ENCODE peak calls at places on chromosome 9, in four cellular contexts. Q is HCT116, K is tibial nerve, S is IMR-90. T is an unnamed sample.

GRCh38 chr9:106772523-106773290 is 90.3 kb upstream of the ZNF462 start:
- DNase-seq in Q (no peak), K (no peak), S (no peak), T (no peak)

GRCh38 chr9:135958485-135958884 is 2.7 kb downstream of the UBAC1 start:
- DNase-seq in Q (no peak), K (no peak), S (no peak), T (no peak)

GRCh38 chr9:125255781-125256391 is 5.7 kb upstream of the GAPVD1 start:
- DNase-seq in Q (no peak), K (no peak), S (no peak), T (no peak)

GRCh38 chr9:89165880-89166279 is 12.7 kb downstream of the SHC3 start:
- DNase-seq in Q (no peak), K (no peak), S (no peak), T (no peak)

GRCh38 chr9:4489562-4489918 is 728 bp upstream of the SLC1A1 start:
- DNase-seq in Q (no peak), K (peak), S (no peak), T (no peak)

GRCh38 chr9:16023466-16023865 is 470.6 kb downstream of the CCDC171 start:
- DNase-seq in Q (no peak), K (no peak), S (peak), T (no peak)

GRCh38 chr9:38117646-38118045 is 48.6 kb upstream of the SHB start:
- DNase-seq in Q (no peak), K (no peak), S (no peak), T (peak)

GRCh38 chr9:133063159-133063499 is 1.3 kb downstream of the CEL start:
- DNase-seq in Q (no peak), K (no peak), S (no peak), T (no peak)

GRCh38 chr9:71025728-71026127 is 95.7 kb downstream of the TRPM3 start:
- DNase-seq in Q (no peak), K (no peak), S (no peak), T (no peak)

GRCh38 chr9:133487331-133487725 is 8.4 kb upstream of the SLC2A6 start:
- DNase-seq in Q (no peak), K (no peak), S (no peak), T (no peak)

GRCh38 chr9:91495450-91495849 is 71.8 kb upstream of the NFIL3 start:
- DNase-seq in Q (no peak), K (no peak), S (peak), T (no peak)

GRCh38 chr9:14018061-14018460 is 295.9 kb downstream of the NFIB start:
- DNase-seq in Q (no peak), K (no peak), S (peak), T (peak)

GRCh38 chr9:111023090-111023489 is 15.2 kb downstream of the LPAR1 start:
- DNase-seq in Q (no peak), K (no peak), S (no peak), T (no peak)

GRCh38 chr9:94973491-94973941 is 247.0 kb downstream of the AOPEP start:
- DNase-seq in Q (no peak), K (no peak), S (peak), T (no peak)

GRCh38 chr9:17005085-17005484 is 129.8 kb upstream of the CNTLN start:
- DNase-seq in Q (no peak), K (no peak), S (peak), T (no peak)

GRCh38 chr9:16532681-16533450 is 337.6 kb downstream of the BNC2 start:
- DNase-seq in Q (no peak), K (no peak), S (peak), T (no peak)

GRCh38 chr9:109519366-109519765 is 21.3 kb upstream of the PTPN3 start:
- DNase-seq in Q (no peak), K (no peak), S (no peak), T (no peak)

GRCh38 chr9:2229109-2229733 is 214.1 kb downstream of the SMARCA2 start:
- DNase-seq in Q (no peak), K (no peak), S (no peak), T (no peak)

GRCh38 chr9:10134266-10134665 is 478.5 kb downstream of the PTPRD start:
- DNase-seq in Q (no peak), K (no peak), S (no peak), T (no peak)

GRCh38 chr9:127785023-127785932 is 556 bp upstream of the CDK9 start:
- DNase-seq in Q (peak), K (peak), S (peak), T (peak)

GRCh38 chr9:132224645-132225044 is 62.8 kb downstream of the NTNG2 start:
- DNase-seq in Q (no peak), K (no peak), S (no peak), T (no peak)

GRCh38 chr9:87800456-87800855 is 74.5 kb downstream of the CTSL start:
- DNase-seq in Q (no peak), K (no peak), S (no peak), T (no peak)

GRCh38 chr9:91047993-91048607 is 246.5 kb downstream of the SYK start:
- DNase-seq in Q (no peak), K (no peak), S (peak), T (no peak)

GRCh38 chr9:133301253-133302230 is 26.5 kb upstream of the ABO start:
- DNase-seq in Q (no peak), K (no peak), S (no peak), T (no peak)

GRCh38 chr9:70382046-70382708 is 32.3 kb downstream of the KLF9 start:
- DNase-seq in Q (no peak), K (no peak), S (no peak), T (no peak)

GRCh38 chr9:69134412-69134811 is 39.7 kb upstream of the TJP2 start:
- DNase-seq in Q (no peak), K (no peak), S (no peak), T (no peak)

GRCh38 chr9:126327016-126327749 is 554 bp downstream of the MVB12B start:
- DNase-seq in Q (no peak), K (no peak), S (no peak), T (peak)

GRCh38 chr9:103999375-104000062 is 94.6 kb upstream of the SMC2 start:
- DNase-seq in Q (no peak), K (no peak), S (no peak), T (peak)

GRCh38 chr9:116460026-116460425 is 227.1 kb upstream of the TRIM32 start:
- DNase-seq in Q (no peak), K (no peak), S (no peak), T (no peak)

GRCh38 chr9:36401179-36401740 is 1.2 kb upstream of the RNF38 start:
- DNase-seq in Q (peak), K (no peak), S (peak), T (no peak)

GRCh38 chr9:36401897-36402480 is 1.9 kb upstream of the RNF38 start:
- DNase-seq in Q (no peak), K (no peak), S (no peak), T (no peak)

GRCh38 chr9:36399980-36400331 is at the start of gene RNF38:
- DNase-seq in Q (no peak), K (no peak), S (no peak), T (no peak)

GRCh38 chr9:36398745-36399144 is 1.3 kb downstream of the RNF38 start:
- DNase-seq in Q (no peak), K (no peak), S (peak), T (no peak)

GRCh38 chr9:36400332-36401178 is 486 bp upstream of the RNF38 start:
- DNase-seq in Q (peak), K (peak), S (peak), T (peak)
- TF ChIP-seq POLR2A in Q (peak), K (no peak), S (no peak), T (no peak)

GRCh38 chr9:31700252-31701045 is 684.0 kb upstream of the ACO1 start:
- DNase-seq in Q (no peak), K (no peak), S (no peak), T (no peak)
- H3K4me3 ChIP-seq in Q (no peak), K (no peak), S (no peak), T (no peak)

GRCh38 chr9:6895754-6896153 is 138.0 kb downstream of the KDM4C start:
- DNase-seq in Q (no peak), K (no peak), S (no peak), T (no peak)

GRCh38 chr9:6894135-6894534 is 136.4 kb downstream of the KDM4C start:
- DNase-seq in Q (no peak), K (no peak), S (no peak), T (no peak)

GRCh38 chr9:6897831-6898230 is 140.1 kb downstream of the KDM4C start:
- DNase-seq in Q (no peak), K (no peak), S (no peak), T (no peak)

GRCh38 chr9:6897207-6897822 is 139.5 kb downstream of the KDM4C start:
- DNase-seq in Q (no peak), K (no peak), S (no peak), T (no peak)

DNA sequence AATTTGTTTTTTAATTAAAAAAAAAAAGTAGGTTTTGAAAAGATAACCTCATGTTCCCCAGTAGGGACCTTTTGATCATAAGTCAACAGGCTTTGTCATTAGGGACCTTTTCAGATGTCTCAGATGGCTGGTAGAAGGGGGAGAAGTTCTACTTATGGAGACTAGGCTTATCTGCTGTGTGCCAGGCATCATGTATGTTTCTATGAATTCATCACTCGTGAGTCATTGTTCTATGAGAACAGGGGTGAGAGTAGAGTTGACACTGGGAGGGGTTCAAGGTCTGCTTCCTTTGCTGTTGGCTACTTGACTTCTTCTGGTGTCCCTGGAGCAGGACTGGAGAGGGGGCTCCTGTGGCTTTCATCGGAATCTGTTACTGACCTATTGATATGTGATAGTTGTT is 138.8 kb downstream of the KDM4C start:
- DNase-seq in Q (no peak), K (no peak), S (peak), T (no peak)
- TF ChIP-seq POLR2A in Q (no peak), K (no peak), S (no peak), T (no peak)

GRCh38 chr9:98162638-98163037 is 29.8 kb downstream of the CORO2A start:
- DNase-seq in Q (no peak), K (no peak), S (no peak), T (peak)
- H3K4me3 ChIP-seq in Q (no peak), K (no peak), S (no peak), T (no peak)

GRCh38 chr9:6715755-6716643 is 41.8 kb upstream of the KDM4C start:
- DNase-seq in Q (peak), K (no peak), S (no peak), T (peak)
- TF ChIP-seq POLR2A in Q (peak), K (no peak), S (no peak), T (no peak)